ENCODE peak calls at places on chromosomes 5 and 9, in four cellular contexts. Y, Q, O and G are unnamed samples. For H3K4me1, the result is how much of the 10 kb centered on the place peaks cover.

GRCh38 chr9:136671254-136671614 is 8.5 kb downstream of the EGFL7 start:
- DNase-seq in Y (no peak), Q (no peak), O (no peak), G (no peak)

GRCh38 chr5:15249152-15249551 is 250.8 kb upstream of the FBXL7 start:
- DNase-seq in Y (no peak), Q (peak), O (no peak), G (peak)

GRCh38 chr5:16685069-16685468 is 68.3 kb upstream of the RETREG1 start:
- DNase-seq in Y (no peak), Q (no peak), O (no peak), G (peak)

GRCh38 chr5:69451941-69452652 is 37.2 kb downstream of the MARVELD2 start:
- DNase-seq in Y (no peak), Q (no peak), O (no peak), G (no peak)

GRCh38 chr5:54854883-54855581 is 130.4 kb downstream of the ESM1 start:
- DNase-seq in Y (no peak), Q (no peak), O (no peak), G (no peak)

GRCh38 chr9:38415846-38416245 is 8.4 kb downstream of the IGFBPL1 start:
- DNase-seq in Y (no peak), Q (no peak), O (no peak), G (no peak)

GRCh38 chr5:172509405-172509781 is 55.1 kb upstream of the SH3PXD2B start:
- DNase-seq in Y (no peak), Q (no peak), O (no peak), G (no peak)

GRCh38 chr9:37512439-37512838 is 26.7 kb downstream of the POLR1E start:
- DNase-seq in Y (no peak), Q (no peak), O (no peak), G (no peak)

GRCh38 chr9:6889868-6890267 is 132.1 kb downstream of the KDM4C start:
- DNase-seq in Y (no peak), Q (no peak), O (no peak), G (no peak)

GRCh38 chr9:126397056-126397455 is 70.4 kb downstream of the MVB12B start:
- DNase-seq in Y (no peak), Q (no peak), O (no peak), G (no peak)

GRCh38 chr9:4662989-4663792 is 1.1 kb downstream of the PLPP6 start:
- DNase-seq in Y (peak), Q (peak), O (no peak), G (peak)

GRCh38 chr9:3502560-3503398 is 23.0 kb downstream of the RFX3 start:
- DNase-seq in Y (peak), Q (peak), O (no peak), G (no peak)

GRCh38 chr5:141051526-141051876 is 327 bp downstream of the PCDHB1 start:
- DNase-seq in Y (no peak), Q (no peak), O (no peak), G (no peak)

GRCh38 chr5:150627731-150628545 is 12.5 kb upstream of the SYNPO start:
- DNase-seq in Y (peak), Q (peak), O (no peak), G (peak)

GRCh38 chr9:101628173-101628572 is 33.4 kb upstream of the PPP3R2 start:
- DNase-seq in Y (no peak), Q (peak), O (peak), G (no peak)

GRCh38 chr5:161676109-161676508 is 9.4 kb upstream of the GABRA6 start:
- DNase-seq in Y (no peak), Q (no peak), O (peak), G (no peak)

GRCh38 chr9:127711831-127712274 is 3.6 kb downstream of the PTRH1 start:
- DNase-seq in Y (no peak), Q (no peak), O (no peak), G (no peak)

GRCh38 chr9:113492343-113493079 is 29.0 kb downstream of the RGS3 start:
- DNase-seq in Y (no peak), Q (peak), O (no peak), G (peak)

GRCh38 chr5:42636425-42636824 is 120.2 kb upstream of the CCDC152 start:
- DNase-seq in Y (no peak), Q (no peak), O (no peak), G (no peak)

GRCh38 chr5:80076131-80077101 is 41.3 kb downstream of the THBS4 start:
- DNase-seq in Y (no peak), Q (peak), O (no peak), G (peak)

GRCh38 chr5:69528015-69528414 is 32.0 kb upstream of the GTF2H2C start:
- DNase-seq in Y (peak), Q (no peak), O (no peak), G (no peak)

GRCh38 chr5:2710910-2711309 is 40.6 kb downstream of the IRX2 start:
- DNase-seq in Y (no peak), Q (no peak), O (no peak), G (no peak)

GRCh38 chr5:2705861-2706260 is 45.6 kb downstream of the IRX2 start:
- DNase-seq in Y (no peak), Q (no peak), O (no peak), G (no peak)

GRCh38 chr5:2708132-2708531 is 43.3 kb downstream of the IRX2 start:
- DNase-seq in Y (no peak), Q (no peak), O (no peak), G (no peak)

GRCh38 chr5:2709996-2710689 is 41.3 kb downstream of the IRX2 start:
- DNase-seq in Y (peak), Q (no peak), O (no peak), G (no peak)

DNA sequence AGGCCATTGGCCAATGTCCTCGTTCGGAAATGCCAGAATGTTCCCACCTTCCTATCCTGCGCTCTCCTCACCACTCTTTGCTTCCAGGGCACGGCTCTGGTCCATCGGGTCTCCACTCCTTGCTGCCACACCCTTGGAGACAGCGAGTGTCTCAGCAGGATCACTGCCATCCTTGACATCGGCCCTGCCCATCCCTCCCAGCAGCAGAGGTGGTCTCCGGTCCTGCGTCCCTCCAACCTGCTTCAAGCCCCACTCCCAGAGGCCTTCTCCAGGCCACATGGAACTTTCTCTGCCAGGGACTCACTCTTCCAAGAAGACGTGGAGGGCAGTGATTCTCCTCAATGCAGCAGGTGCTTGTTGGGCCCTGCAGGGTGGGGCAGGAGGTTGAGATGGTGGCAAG is 42.7 kb downstream of the IRX2 start:
- DNase-seq in Y (no peak), Q (no peak), O (no peak), G (no peak)
- H4K91ac ChIP-seq in Y (no peak), Q (no peak), O (no peak), G (no peak)

GRCh38 chr5:159030357-159030756 is 69.4 kb downstream of the EBF1 start:
- DNase-seq in Y (no peak), Q (no peak), O (no peak), G (no peak)

GRCh38 chr5:159032656-159033350 is 66.9 kb downstream of the EBF1 start:
- DNase-seq in Y (no peak), Q (no peak), O (no peak), G (no peak)

GRCh38 chr5:159033351-159033657 is 66.4 kb downstream of the EBF1 start:
- DNase-seq in Y (no peak), Q (no peak), O (no peak), G (peak)

GRCh38 chr5:159031513-159031912 is 68.2 kb downstream of the EBF1 start:
- DNase-seq in Y (no peak), Q (peak), O (no peak), G (peak)

GRCh38 chr5:159031915-159032314 is 67.8 kb downstream of the EBF1 start:
- DNase-seq in Y (no peak), Q (no peak), O (no peak), G (no peak)
- H3K4me1 ChIP-seq in Y (under half), Q (under half), O (half or more), G (under half)

GRCh38 chr5:5658226-5658625 is 235.7 kb downstream of the ICE1 start:
- DNase-seq in Y (peak), Q (no peak), O (no peak), G (no peak)
- H3K4me3 ChIP-seq in Y (no peak), Q (no peak), O (no peak), G (peak)

GRCh38 chr5:110356687-110357086 is 369.8 kb downstream of the TMEM232 start:
- DNase-seq in Y (no peak), Q (no peak), O (no peak), G (no peak)
- H4K91ac ChIP-seq in Y (no peak), Q (no peak), O (no peak), G (no peak)

GRCh38 chr9:133876144-133876543 is 116.0 kb downstream of the VAV2 start:
- DNase-seq in Y (no peak), Q (no peak), O (no peak), G (no peak)

GRCh38 chr9:133877967-133878366 is 114.2 kb downstream of the VAV2 start:
- DNase-seq in Y (no peak), Q (no peak), O (no peak), G (no peak)

GRCh38 chr9:133877327-133877726 is 114.8 kb downstream of the VAV2 start:
- DNase-seq in Y (no peak), Q (no peak), O (no peak), G (no peak)

GRCh38 chr9:133878402-133878801 is 113.7 kb downstream of the VAV2 start:
- DNase-seq in Y (no peak), Q (no peak), O (no peak), G (no peak)

GRCh38 chr9:133876836-133877235 is 115.3 kb downstream of the VAV2 start:
- DNase-seq in Y (no peak), Q (no peak), O (no peak), G (no peak)
- H3K4me1 ChIP-seq in Y (half or more), Q (under half), O (under half), G (half or more)

GRCh38 chr5:108729306-108729645 is 18.4 kb upstream of the FER start:
- DNase-seq in Y (no peak), Q (no peak), O (no peak), G (no peak)
- H3K4me3 ChIP-seq in Y (no peak), Q (no peak), O (no peak), G (no peak)